ENCODE peak calls at places on chromosomes 12 and 14, in nine cellular contexts. B is AG04450, G is endodermal cell, O is choroid plexus epithelial cell, C is lower lobe of right lung, A is GM12865, S is Panc1, Q is WERI-Rb-1, Z is Peyer's patch. W is an unnamed sample.

GRCh38 chr14:99035712-99036593 is 236.0 kb downstream of the BCL11B start:
- DNase-seq in Q (no peak), G (peak), A (no peak), B (peak), S (no peak), O (peak), C (peak), Z (peak), W (peak)

GRCh38 chr12:10771132-10771733 is 31.2 kb downstream of the TAS2R7 start:
- DNase-seq in Z (no peak), B (peak), G (no peak), S (peak), C (no peak), O (peak), A (peak), Q (no peak), W (peak)

GRCh38 chr14:94048676-94049624 is 22.8 kb downstream of the OTUB2 start:
- DNase-seq in Z (no peak), B (no peak), G (peak), O (peak), S (no peak), Q (peak), A (no peak), C (no peak), W (no peak)

GRCh38 chr12:15863258-15863835 is 18.8 kb upstream of the STRAP start:
- DNase-seq in S (no peak), A (no peak), Q (no peak), C (no peak), Z (no peak), O (no peak), G (peak), B (no peak), W (no peak)

GRCh38 chr14:75238728-75239455 is 39.7 kb upstream of the FOS start:
- DNase-seq in G (no peak), A (no peak), O (no peak), C (no peak), Q (no peak), S (no peak), B (no peak), Z (no peak), W (no peak)

GRCh38 chr12:131755305-131756113 is 44.6 kb downstream of the SFSWAP start:
- DNase-seq in C (no peak), Z (no peak), B (no peak), S (no peak), A (peak), G (peak), O (peak), Q (peak), W (peak)

GRCh38 chr14:65301862-65302539 is 110.5 kb upstream of the FUT8 start:
- DNase-seq in G (peak), O (no peak), Z (peak), Q (no peak), B (no peak), S (no peak), C (no peak), A (peak), W (no peak)

GRCh38 chr14:101077511-101078074 is 174.1 kb upstream of the RTL1 start:
- DNase-seq in Z (no peak), S (no peak), A (no peak), B (no peak), C (no peak), O (peak), G (peak), Q (no peak), W (peak)

GRCh38 chr14:71651228-71651627 is 281.0 kb upstream of the RGS6 start:
- DNase-seq in S (no peak), B (peak), O (peak), Q (no peak), G (no peak), C (no peak), Z (no peak), A (no peak), W (peak)

GRCh38 chr12:6866163-6866919 is 990 bp upstream of the TPI1 start:
- DNase-seq in B (no peak), C (no peak), Z (no peak), A (no peak), G (peak), Q (peak), S (no peak), O (peak), W (no peak)
- H3K4me3 ChIP-seq in B (peak), C (peak), Z (peak), A (no peak), G (peak), Q (peak), S (peak), O (peak), W (no peak)

GRCh38 chr12:20194171-20194570 is 174.2 kb upstream of the PDE3A start:
- DNase-seq in B (no peak), A (no peak), Z (no peak), S (no peak), O (peak), Q (peak), C (no peak), G (peak), W (no peak)
- TF ChIP-seq CTCF in B (peak), A (no peak), Z (no peak), S (no peak), O (peak), Q (peak), C (peak), G (peak), W (peak)

DNA sequence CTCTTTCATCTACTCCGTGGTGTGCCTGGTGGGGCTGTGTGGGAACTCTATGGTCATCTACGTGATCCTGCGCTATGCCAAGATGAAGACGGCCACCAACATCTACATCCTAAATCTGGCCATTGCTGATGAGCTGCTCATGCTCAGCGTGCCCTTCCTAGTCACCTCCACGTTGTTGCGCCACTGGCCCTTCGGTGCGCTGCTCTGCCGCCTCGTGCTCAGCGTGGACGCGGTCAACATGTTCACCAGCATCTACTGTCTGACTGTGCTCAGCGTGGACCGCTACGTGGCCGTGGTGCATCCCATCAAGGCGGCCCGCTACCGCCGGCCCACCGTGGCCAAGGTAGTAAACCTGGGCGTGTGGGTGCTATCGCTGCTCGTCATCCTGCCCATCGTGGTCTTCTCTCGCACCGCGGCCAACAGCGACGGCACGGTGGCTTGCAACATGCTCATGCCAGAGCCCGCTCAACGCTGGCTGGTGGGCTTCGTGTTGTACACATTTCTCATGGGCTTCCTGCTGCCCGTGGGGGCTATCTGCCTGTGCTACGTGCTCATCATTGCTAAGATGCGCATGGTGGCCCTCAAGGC is 2.0 kb downstream of the SSTR1 start:
- DNase-seq in Q (no peak), Z (no peak), O (no peak), S (no peak), C (peak), B (no peak), A (no peak), G (no peak), W (no peak)
- H3K4me3 ChIP-seq in Q (no peak), Z (peak), O (peak), S (no peak), C (peak), B (peak), A (no peak), G (peak), W (no peak)

GRCh38 chr12:102880783-102881182 is 36.3 kb downstream of the PAH start:
- DNase-seq in C (no peak), A (no peak), O (no peak), Z (no peak), G (no peak), B (no peak), S (no peak), Q (no peak), W (no peak)

GRCh38 chr12:102879144-102879763 is 37.8 kb downstream of the PAH start:
- DNase-seq in C (peak), Q (peak), B (no peak), G (peak), A (peak), S (peak), O (peak), Z (no peak), W (peak)

GRCh38 chr12:102874819-102875218 is 42.2 kb downstream of the PAH start:
- DNase-seq in C (no peak), O (no peak), Z (no peak), Q (no peak), S (no peak), B (no peak), G (no peak), A (no peak), W (no peak)

GRCh38 chr12:102873077-102873476 is 44.0 kb downstream of the PAH start:
- DNase-seq in S (no peak), Z (no peak), Q (no peak), G (no peak), A (no peak), O (no peak), B (no peak), C (no peak), W (no peak)

DNA sequence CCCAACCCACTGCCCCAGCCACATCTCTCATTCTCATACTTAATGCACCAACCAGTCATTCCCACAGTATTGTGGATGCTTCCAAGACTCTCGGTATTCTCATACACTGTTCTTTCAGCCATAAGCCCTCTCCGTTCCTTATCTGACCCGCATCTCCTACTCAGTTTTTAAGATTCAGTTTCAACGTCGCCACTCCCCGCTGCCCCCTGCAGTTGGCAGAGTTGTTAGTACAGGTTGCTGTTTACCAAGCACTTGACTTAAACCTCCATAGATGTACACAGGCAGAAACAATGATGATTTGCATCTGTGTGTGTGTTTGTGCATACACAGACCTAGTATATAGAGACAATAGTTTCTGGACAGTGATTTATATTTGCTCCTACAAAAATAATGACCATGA is 40.2 kb downstream of the PAH start:
- DNase-seq in G (peak), O (no peak), C (no peak), B (no peak), Z (no peak), Q (peak), S (no peak), A (no peak), W (no peak)
- TF ChIP-seq CTCF in G (peak), O (no peak), C (no peak), B (no peak), Z (no peak), Q (no peak), S (peak), A (no peak), W (no peak)

GRCh38 chr14:104265918-104266642 is 127.7 kb downstream of the KIF26A start:
- DNase-seq in Q (no peak), B (no peak), A (no peak), O (no peak), S (no peak), C (peak), Z (no peak), G (peak), W (no peak)

GRCh38 chr14:104268725-104269436 is 130.5 kb downstream of the KIF26A start:
- DNase-seq in Z (no peak), G (peak), S (no peak), C (peak), O (no peak), A (no peak), B (no peak), Q (no peak), W (no peak)

GRCh38 chr14:104267895-104268294 is 129.5 kb downstream of the KIF26A start:
- DNase-seq in Q (peak), A (no peak), O (no peak), S (no peak), C (peak), Z (no peak), G (peak), B (no peak), W (no peak)

GRCh38 chr14:104268295-104268694 is 129.9 kb downstream of the KIF26A start:
- DNase-seq in A (no peak), O (no peak), G (no peak), C (no peak), Q (no peak), Z (no peak), B (no peak), S (no peak), W (no peak)

DNA sequence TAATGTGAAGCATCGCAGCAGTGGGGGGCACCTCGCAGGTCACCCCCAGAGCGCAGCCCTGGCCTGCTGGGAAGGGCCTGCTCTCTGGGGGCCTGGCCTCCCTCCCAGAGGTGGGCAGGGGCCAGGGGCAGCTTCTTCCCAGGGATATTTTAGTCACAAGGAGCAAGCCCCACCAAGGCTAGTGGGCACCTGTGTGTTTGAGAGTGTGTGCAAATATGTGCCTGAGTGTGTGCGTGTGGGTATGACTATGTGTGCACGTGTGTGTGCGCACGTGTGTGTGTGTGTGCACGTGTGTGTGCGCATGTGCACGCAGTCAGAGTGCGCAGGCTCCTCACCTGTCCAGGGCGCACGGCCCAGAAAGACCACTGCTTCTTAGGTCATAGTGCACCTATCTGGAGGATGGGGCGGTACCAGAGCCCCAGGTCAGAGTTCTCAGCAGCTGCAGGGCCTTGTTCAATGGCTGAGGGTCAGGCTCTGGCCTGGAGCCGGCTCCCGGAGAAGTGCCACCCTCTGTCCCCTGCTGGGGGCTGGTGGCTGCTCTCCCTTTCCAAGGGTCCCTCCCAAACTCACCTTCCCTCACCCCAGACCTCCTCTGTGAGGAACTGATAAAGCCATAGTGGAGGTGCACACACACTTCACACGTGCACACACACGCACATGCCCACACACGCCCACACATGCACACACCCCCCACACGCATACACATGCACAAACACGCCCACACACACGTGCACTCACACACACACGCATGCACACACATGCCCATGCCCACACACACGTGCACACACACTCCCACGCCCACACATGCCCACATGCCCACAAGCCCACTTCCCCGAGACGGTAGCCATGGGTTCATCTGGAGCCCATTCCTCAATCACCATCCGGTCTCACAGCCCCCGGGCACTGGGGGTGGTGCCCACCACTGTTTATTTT is 128.5 kb downstream of the KIF26A start:
- DNase-seq in C (peak), O (no peak), B (no peak), S (no peak), G (no peak), Z (no peak), A (no peak), Q (no peak), W (no peak)
- H3K4me3 ChIP-seq in C (no peak), O (no peak), B (no peak), S (no peak), G (no peak), Z (no peak), A (no peak), Q (no peak), W (no peak)

GRCh38 chr12:125014526-125014925 is 21.1 kb downstream of the BRI3BP start:
- DNase-seq in O (no peak), Z (no peak), B (no peak), A (no peak), S (no peak), Q (no peak), C (no peak), G (no peak), W (no peak)
- TF ChIP-seq CTCF in O (no peak), Z (no peak), B (no peak), A (no peak), S (no peak), Q (no peak), C (no peak), G (no peak), W (no peak)

GRCh38 chr14:89701079-89702043 is 253.2 kb downstream of the EFCAB11 start:
- DNase-seq in B (peak), A (peak), S (peak), G (peak), Q (peak), O (peak), Z (peak), C (peak), W (peak)

GRCh38 chr14:89690139-89690538 is 264.4 kb downstream of the EFCAB11 start:
- DNase-seq in O (no peak), Z (no peak), S (no peak), C (no peak), Q (no peak), B (no peak), G (no peak), A (no peak), W (peak)

GRCh38 chr14:89697281-89698060 is 257.1 kb downstream of the EFCAB11 start:
- DNase-seq in Q (no peak), O (no peak), S (no peak), C (no peak), Z (no peak), B (no peak), A (no peak), G (no peak), W (no peak)

GRCh38 chr14:89699076-89699475 is 255.5 kb downstream of the EFCAB11 start:
- DNase-seq in A (no peak), C (no peak), G (no peak), B (no peak), Q (no peak), Z (no peak), S (no peak), O (no peak), W (no peak)

DNA sequence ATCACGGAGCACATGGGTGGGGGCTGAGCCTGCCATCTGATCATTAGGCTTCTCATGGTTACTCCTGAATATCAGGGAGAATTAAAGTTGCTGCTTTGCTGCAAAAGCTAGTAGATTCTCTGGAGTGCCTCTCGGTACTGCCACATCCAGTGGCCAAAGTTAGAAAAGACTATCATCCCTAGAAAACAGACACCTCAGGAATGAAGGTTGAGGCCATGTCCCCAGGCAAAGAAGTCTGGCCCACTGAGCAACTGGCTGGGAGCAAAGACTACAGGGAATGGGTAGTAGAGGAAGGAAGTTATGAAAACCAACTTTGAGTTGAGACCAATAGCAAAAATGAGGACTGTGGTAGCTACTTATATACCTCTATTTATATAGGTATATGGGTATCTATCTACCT is 258.7 kb downstream of the EFCAB11 start:
- DNase-seq in A (no peak), B (no peak), G (no peak), Z (no peak), O (no peak), Q (no peak), C (no peak), S (no peak), W (no peak)
- H3K4me3 ChIP-seq in A (no peak), B (no peak), G (no peak), Z (no peak), O (no peak), Q (no peak), C (no peak), S (no peak), W (no peak)